ENCODE peak calls at places on chromosomes 11 and 22, in seven cellular contexts. C is SJSA1; G is tibial nerve; J is CD8-positive, alpha-beta T cell; Y is H1; V is adrenal gland; X is stomach. B is an unnamed sample. For H3K4me1, the result is how much of the 10 kb centered on the place peaks cover.

GRCh38 chr11:2825886-2826678 is 59.5 kb downstream of the CDKN1C start:
- DNase-seq in C (peak), G (peak), J (no peak), Y (peak), V (peak), X (no peak), B (no peak)

GRCh38 chr22:41415554-41415953 is 31.0 kb downstream of the TOB2 start:
- DNase-seq in C (no peak), G (no peak), J (no peak), Y (no peak), V (no peak), X (no peak), B (no peak)

GRCh38 chr11:18471995-18472394 is 16.3 kb downstream of the LDHAL6A start:
- DNase-seq in C (no peak), G (no peak), J (no peak), Y (no peak), V (no peak), X (no peak), B (no peak)

GRCh38 chr11:78684377-78684776 is 109.7 kb upstream of the NARS2 start:
- DNase-seq in C (no peak), G (no peak), J (no peak), Y (no peak), V (no peak), X (no peak), B (no peak)

GRCh38 chr11:3165152-3165705 is at the start of gene OSBPL5:
- DNase-seq in C (peak), G (peak), J (peak), Y (no peak), V (peak), X (peak), B (peak)

GRCh38 chr11:119134389-119134978 is 13.1 kb downstream of the HINFP start:
- DNase-seq in C (no peak), G (no peak), J (no peak), Y (no peak), V (peak), X (no peak), B (peak)

GRCh38 chr11:22193348-22194051 is 615 bp downstream of the ANO5 start:
- DNase-seq in C (no peak), G (no peak), J (no peak), Y (peak), V (peak), X (peak), B (no peak)

GRCh38 chr22:18909556-18909955 is 3.4 kb downstream of the DGCR6 start:
- DNase-seq in C (no peak), G (no peak), J (no peak), Y (no peak), V (peak), X (no peak), B (no peak)

GRCh38 chr11:89420981-89421380 is 70.2 kb downstream of the NOX4 start:
- DNase-seq in C (no peak), G (no peak), J (no peak), Y (no peak), V (no peak), X (no peak), B (no peak)

GRCh38 chr11:133919330-133920108 is 37.2 kb downstream of the IGSF9B start:
- DNase-seq in C (no peak), G (no peak), J (no peak), Y (no peak), V (no peak), X (no peak), B (no peak)

GRCh38 chr11:94974178-94974577 is 669 bp downstream of the KDM4D start:
- DNase-seq in C (peak), G (no peak), J (no peak), Y (no peak), V (no peak), X (no peak), B (no peak)

GRCh38 chr22:39663751-39664150 is 93.2 kb downstream of the CACNA1I start:
- DNase-seq in C (no peak), G (no peak), J (no peak), Y (no peak), V (no peak), X (peak), B (no peak)

GRCh38 chr22:31271026-31271425 is 21.3 kb downstream of the PIK3IP1 start:
- DNase-seq in C (no peak), G (no peak), J (no peak), Y (no peak), V (no peak), X (no peak), B (no peak)

GRCh38 chr11:86177319-86177718 is 67.2 kb upstream of the EED start:
- DNase-seq in C (no peak), G (no peak), J (no peak), Y (no peak), V (no peak), X (no peak), B (no peak)

GRCh38 chr11:59866397-59866796 is at the start of gene TCN1:
- DNase-seq in C (no peak), G (no peak), J (no peak), Y (no peak), V (no peak), X (no peak), B (no peak)

GRCh38 chr11:17277024-17277584 is 565 bp downstream of the NUCB2 start:
- DNase-seq in C (peak), G (no peak), J (no peak), Y (no peak), V (no peak), X (no peak), B (peak)

GRCh38 chr11:9568854-9569587 is 4.4 kb upstream of the WEE1 start:
- DNase-seq in C (peak), G (peak), J (no peak), Y (no peak), V (no peak), X (peak), B (peak)

GRCh38 chr11:103953797-103954495 is 82.5 kb upstream of the DDI1 start:
- DNase-seq in C (no peak), G (no peak), J (no peak), Y (no peak), V (no peak), X (no peak), B (no peak)

GRCh38 chr11:63243533-63243932 is at the start of gene SLC22A25:
- DNase-seq in C (no peak), G (no peak), J (no peak), Y (no peak), V (no peak), X (no peak), B (no peak)

GRCh38 chr11:86815726-86816125 is 15.4 kb downstream of the PRSS23 start:
- DNase-seq in C (no peak), G (no peak), J (no peak), Y (no peak), V (no peak), X (no peak), B (no peak)

GRCh38 chr11:117823294-117823940 is 1.1 kb downstream of the FXYD2 start:
- DNase-seq in C (no peak), G (no peak), J (peak), Y (no peak), V (peak), X (no peak), B (peak)

GRCh38 chr11:117903505-117904382 is 25.5 kb downstream of the TMPRSS13 start:
- DNase-seq in C (no peak), G (no peak), J (no peak), Y (no peak), V (no peak), X (no peak), B (no peak)

GRCh38 chr11:3775761-3776406 is 21.5 kb downstream of the NUP98 start:
- DNase-seq in C (no peak), G (no peak), J (no peak), Y (no peak), V (no peak), X (no peak), B (no peak)

GRCh38 chr11:31687256-31687655 is 123.9 kb downstream of the PAX6 start:
- DNase-seq in C (no peak), G (no peak), J (no peak), Y (no peak), V (no peak), X (no peak), B (no peak)

DNA sequence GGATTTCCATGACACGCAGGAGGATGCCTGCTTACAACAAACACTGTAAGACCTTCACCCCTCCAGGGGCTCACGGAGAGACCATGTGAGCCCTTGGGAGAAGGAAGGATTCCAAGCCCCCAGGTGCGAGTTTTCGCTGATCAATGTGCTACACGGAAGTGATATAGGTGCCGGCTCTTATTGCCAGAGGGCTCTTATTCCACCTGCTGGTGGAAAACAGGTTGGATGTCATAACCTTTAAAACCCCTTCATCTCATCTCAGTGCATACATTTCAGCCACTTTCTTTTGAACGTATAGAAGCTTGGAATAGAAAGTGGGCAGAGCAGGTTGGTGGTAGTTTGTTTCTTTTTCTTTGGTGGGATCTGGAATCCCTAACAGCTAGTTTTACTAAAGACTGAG is 25.8 kb downstream of the LAYN start:
- DNase-seq in C (no peak), G (no peak), J (no peak), Y (no peak), V (no peak), X (no peak), B (no peak)
- H3K4me1 ChIP-seq in C (half or more), G (under half), J (under half), Y (under half), V (under half), X (under half), B (under half)

GRCh38 chr11:841981-842369 is 354 bp downstream of the POLR2L start:
- DNase-seq in C (peak), G (no peak), J (no peak), Y (no peak), V (no peak), X (no peak), B (no peak)
- H3K4me1 ChIP-seq in C (under half), G (under half), J (under half), Y (under half), V (under half), X (half or more), B (under half)

DNA sequence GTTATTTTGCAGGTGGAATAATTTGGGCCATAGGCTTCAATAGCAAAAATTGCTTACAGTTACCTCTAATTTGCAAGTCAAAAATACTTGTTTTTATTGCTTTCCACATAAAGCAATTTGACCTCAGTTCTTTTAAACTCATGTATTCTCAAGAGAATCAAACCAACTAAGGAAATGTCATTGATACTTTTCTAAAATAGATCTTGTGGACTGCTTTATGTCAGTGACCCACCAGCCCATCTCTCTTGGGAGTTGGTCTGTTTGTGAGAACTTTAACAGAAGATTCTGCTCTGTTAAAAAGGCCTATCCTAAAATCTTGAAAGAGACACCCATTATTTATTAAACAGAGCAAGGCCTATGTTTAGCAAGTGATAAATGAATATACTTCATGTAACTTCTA is 75.2 kb downstream of the DDIAS start:
- DNase-seq in C (no peak), G (no peak), J (no peak), Y (no peak), V (no peak), X (no peak), B (peak)
- H3K4me1 ChIP-seq in C (under half), G (under half), J (under half), Y (under half), V (under half), X (under half), B (half or more)

DNA sequence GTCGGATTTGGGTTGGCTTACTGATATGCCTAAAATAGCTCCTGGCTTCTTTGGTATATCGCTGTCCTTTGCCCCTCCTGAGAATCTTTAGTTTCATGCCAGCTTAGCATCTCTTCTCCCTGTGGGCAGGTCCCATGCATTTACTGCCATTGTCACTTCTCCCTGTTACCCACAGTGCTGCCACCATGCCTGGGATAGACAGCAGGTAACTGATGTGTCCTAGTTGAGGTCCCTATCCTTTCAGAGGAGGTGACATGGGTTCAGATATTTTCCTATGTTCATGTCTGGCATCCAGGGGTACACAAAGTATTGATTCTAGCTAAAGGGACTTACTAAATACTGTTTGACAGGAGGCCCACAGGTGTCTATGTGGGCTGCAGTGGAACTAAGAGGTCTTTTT is 8.3 kb downstream of the TIMP3 start:
- DNase-seq in C (no peak), G (no peak), J (no peak), Y (no peak), V (no peak), X (no peak), B (no peak)
- H3K4me1 ChIP-seq in C (under half), G (half or more), J (under half), Y (under half), V (half or more), X (half or more), B (under half)

GRCh38 chr22:45923812-45924211 is 53.1 kb downstream of the WNT7B start:
- DNase-seq in C (no peak), G (no peak), J (no peak), Y (no peak), V (no peak), X (no peak), B (no peak)

GRCh38 chr22:45923212-45923611 is 53.8 kb downstream of the WNT7B start:
- DNase-seq in C (no peak), G (no peak), J (no peak), Y (no peak), V (no peak), X (no peak), B (no peak)

GRCh38 chr22:45928726-45929359 is 48.1 kb downstream of the WNT7B start:
- DNase-seq in C (no peak), G (no peak), J (no peak), Y (no peak), V (no peak), X (no peak), B (no peak)

GRCh38 chr22:45927059-45927458 is 49.9 kb downstream of the WNT7B start:
- DNase-seq in C (no peak), G (no peak), J (no peak), Y (no peak), V (no peak), X (no peak), B (no peak)

GRCh38 chr22:45925811-45926351 is 51.1 kb downstream of the WNT7B start:
- DNase-seq in C (no peak), G (no peak), J (no peak), Y (no peak), V (no peak), X (no peak), B (no peak)
- H3K4me1 ChIP-seq in C (under half), G (under half), J (under half), Y (under half), V (under half), X (under half), B (under half)

DNA sequence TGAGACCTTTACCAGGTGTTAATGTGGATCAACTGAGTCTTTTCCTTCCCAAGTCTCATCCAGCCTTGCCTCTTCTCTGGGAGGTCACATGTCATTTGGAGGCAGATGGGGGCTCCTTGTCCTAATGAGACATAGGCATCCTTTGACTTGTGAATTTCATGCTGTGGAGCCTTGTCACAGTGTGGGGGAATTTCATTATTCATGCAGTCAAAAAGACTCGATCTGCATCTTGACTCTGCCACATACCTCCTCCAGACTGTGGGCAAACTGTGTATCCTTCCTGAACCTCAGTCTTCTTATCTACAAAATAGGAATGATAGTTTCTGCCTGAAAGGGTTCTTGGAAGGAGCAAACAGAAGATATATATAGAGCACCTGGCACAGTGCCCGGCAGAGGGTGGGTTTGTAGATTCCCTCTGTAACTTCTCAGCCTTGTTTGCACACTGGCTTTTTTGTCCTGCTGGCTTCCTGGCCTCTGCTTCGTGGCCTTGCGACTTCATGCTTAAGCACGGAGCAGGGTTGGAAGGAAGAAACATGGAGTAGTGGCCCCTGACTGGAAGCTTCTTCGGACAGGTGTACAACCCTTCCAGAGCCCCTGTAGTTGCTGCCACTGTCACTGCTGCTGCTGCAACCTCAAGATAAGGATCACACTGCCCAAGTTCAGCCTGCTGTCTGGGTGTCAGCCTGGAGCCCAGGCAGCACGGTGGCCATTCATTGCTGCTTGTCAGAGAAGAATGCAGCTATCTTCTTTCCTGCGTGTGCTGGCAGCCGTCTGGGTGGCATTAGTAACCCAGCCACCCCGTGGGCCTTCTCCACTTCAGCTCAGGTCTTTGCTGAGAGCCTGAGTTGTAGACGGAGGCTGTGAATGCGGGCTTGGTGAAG is 106.4 kb downstream of the MICAL2 start:
- DNase-seq in C (no peak), G (no peak), J (no peak), Y (no peak), V (no peak), X (peak), B (no peak)
- H3K4me1 ChIP-seq in C (under half), G (under half), J (under half), Y (under half), V (under half), X (half or more), B (under half)

DNA sequence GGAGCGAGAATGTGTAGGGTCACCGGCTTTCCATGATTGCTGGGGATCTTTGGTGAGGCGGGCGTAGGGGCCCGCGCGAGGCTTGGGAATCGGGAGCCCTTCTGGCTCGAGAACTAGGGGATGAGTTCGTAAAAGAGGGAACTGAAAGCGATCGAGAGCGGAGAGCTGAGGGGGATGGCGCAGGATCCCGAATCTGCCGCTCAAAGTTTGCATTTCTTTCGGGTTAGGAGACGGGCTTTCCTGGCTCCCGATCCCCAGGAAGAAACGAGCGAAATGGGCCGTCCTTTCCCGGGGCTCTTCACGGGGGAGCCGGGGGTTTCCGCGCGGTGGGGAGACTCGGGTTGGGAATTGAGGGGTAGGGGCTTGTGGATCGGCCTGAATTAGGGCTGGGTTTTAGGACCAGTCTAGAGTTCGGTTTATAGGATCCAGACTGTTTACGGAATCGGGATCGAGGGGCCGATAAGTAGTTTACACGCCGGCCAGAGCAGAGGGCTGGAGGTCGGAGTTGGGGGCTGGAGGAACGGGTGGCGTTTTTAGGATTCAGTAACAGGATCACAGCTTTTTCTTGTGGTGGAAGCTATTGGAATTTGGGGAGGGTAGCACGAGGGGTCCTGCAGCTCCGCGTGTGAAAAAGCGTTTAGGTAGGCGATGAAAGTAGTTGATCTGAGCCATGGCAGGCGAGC is 1.3 kb downstream of the PKNOX2 start:
- DNase-seq in C (no peak), G (no peak), J (no peak), Y (no peak), V (no peak), X (no peak), B (no peak)
- H3K4me1 ChIP-seq in C (under half), G (under half), J (under half), Y (under half), V (under half), X (half or more), B (under half)

GRCh38 chr22:36397081-36397766 is 9.5 kb upstream of the MYH9 start:
- DNase-seq in C (peak), G (no peak), J (no peak), Y (no peak), V (no peak), X (no peak), B (no peak)
- H3K4me1 ChIP-seq in C (under half), G (under half), J (under half), Y (under half), V (under half), X (under half), B (under half)